ENCODE peak calls at places on chromosomes 13 and 19, in five cellular contexts. One of them, this sample, is unnamed.

GRCh38 chr19:6065685-6066365 is 44.5 kb downstream of the RFX2 start:
- DNase-seq in Peyer's patch: no peak
- DNase-seq in K562: peak
- DNase-seq in heart left ventricle: peak
- DNase-seq in IMR-90: peak
- DNase-seq in this sample: no peak

GRCh38 chr19:18469245-18470107 is 31.5 kb upstream of the ISYNA1 start:
- DNase-seq in IMR-90: peak
- DNase-seq in Peyer's patch: peak
- DNase-seq in K562: peak
- DNase-seq in heart left ventricle: peak
- DNase-seq in this sample: peak

GRCh38 chr13:114194853-114195252 is 15.8 kb downstream of the CFAP97D2 start:
- DNase-seq in IMR-90: no peak
- DNase-seq in Peyer's patch: no peak
- DNase-seq in K562: no peak
- DNase-seq in heart left ventricle: no peak
- DNase-seq in this sample: no peak

GRCh38 chr19:56670961-56671612 is 470 bp downstream of the ZNF835 start:
- DNase-seq in heart left ventricle: no peak
- DNase-seq in Peyer's patch: no peak
- DNase-seq in K562: no peak
- DNase-seq in IMR-90: no peak
- DNase-seq in this sample: no peak

GRCh38 chr19:49772850-49773432 is 6.1 kb downstream of the AP2A1 start:
- DNase-seq in heart left ventricle: no peak
- DNase-seq in Peyer's patch: no peak
- DNase-seq in K562: peak
- DNase-seq in IMR-90: no peak
- DNase-seq in this sample: no peak

GRCh38 chr13:76813874-76814273 is 72.3 kb downstream of the KCTD12 start:
- DNase-seq in heart left ventricle: no peak
- DNase-seq in IMR-90: no peak
- DNase-seq in K562: no peak
- DNase-seq in Peyer's patch: no peak
- DNase-seq in this sample: no peak

GRCh38 chr19:48608798-48609263 is 2.3 kb downstream of the SPACA4 start:
- DNase-seq in heart left ventricle: no peak
- DNase-seq in Peyer's patch: peak
- DNase-seq in K562: peak
- DNase-seq in IMR-90: no peak
- DNase-seq in this sample: peak

GRCh38 chr13:28796938-28797257 is 23.2 kb upstream of the MTUS2 start:
- DNase-seq in heart left ventricle: no peak
- DNase-seq in K562: no peak
- DNase-seq in Peyer's patch: no peak
- DNase-seq in IMR-90: no peak
- DNase-seq in this sample: no peak

GRCh38 chr19:870963-871401 is 11.5 kb downstream of the CFD start:
- DNase-seq in IMR-90: peak
- DNase-seq in K562: no peak
- DNase-seq in Peyer's patch: no peak
- DNase-seq in heart left ventricle: peak
- DNase-seq in this sample: peak

GRCh38 chr13:41411536-41411935 is 45.8 kb upstream of the RGCC start:
- DNase-seq in K562: no peak
- DNase-seq in IMR-90: peak
- DNase-seq in heart left ventricle: no peak
- DNase-seq in Peyer's patch: no peak
- DNase-seq in this sample: no peak

GRCh38 chr13:102317593-102317992 is 84.3 kb downstream of the FGF14 start:
- DNase-seq in Peyer's patch: peak
- DNase-seq in K562: no peak
- DNase-seq in IMR-90: peak
- DNase-seq in heart left ventricle: peak
- DNase-seq in this sample: peak

GRCh38 chr19:38932425-38933179 is 1.9 kb downstream of the MRPS12 start:
- DNase-seq in Peyer's patch: peak
- DNase-seq in K562: peak
- DNase-seq in IMR-90: peak
- DNase-seq in heart left ventricle: no peak
- DNase-seq in this sample: no peak

GRCh38 chr19:6577410-6578125 is 13.4 kb downstream of the CD70 start:
- DNase-seq in Peyer's patch: peak
- DNase-seq in IMR-90: no peak
- DNase-seq in K562: peak
- DNase-seq in heart left ventricle: no peak
- DNase-seq in this sample: no peak

GRCh38 chr13:71603255-71603654 is 263.7 kb downstream of the DACH1 start:
- DNase-seq in Peyer's patch: no peak
- DNase-seq in K562: no peak
- DNase-seq in IMR-90: no peak
- DNase-seq in heart left ventricle: no peak
- DNase-seq in this sample: no peak

GRCh38 chr13:50006426-50007135 is 8.7 kb upstream of the KCNRG start:
- DNase-seq in heart left ventricle: no peak
- DNase-seq in K562: no peak
- DNase-seq in Peyer's patch: no peak
- DNase-seq in IMR-90: peak
- DNase-seq in this sample: no peak

GRCh38 chr19:16379521-16380313 is 55.1 kb downstream of the KLF2 start:
- DNase-seq in heart left ventricle: no peak
- DNase-seq in K562: no peak
- DNase-seq in Peyer's patch: no peak
- DNase-seq in IMR-90: no peak
- DNase-seq in this sample: peak

GRCh38 chr13:107387525-107387924 is 819.6 kb upstream of the ARGLU1 start:
- DNase-seq in heart left ventricle: no peak
- DNase-seq in Peyer's patch: no peak
- DNase-seq in K562: no peak
- DNase-seq in IMR-90: no peak
- DNase-seq in this sample: no peak

GRCh38 chr19:988081-988480 is 3.9 kb downstream of the WDR18 start:
- DNase-seq in heart left ventricle: no peak
- DNase-seq in IMR-90: no peak
- DNase-seq in Peyer's patch: no peak
- DNase-seq in K562: no peak
- DNase-seq in this sample: peak

GRCh38 chr13:105159794-105160193 is 1375.7 kb downstream of the EFNB2 start:
- DNase-seq in Peyer's patch: no peak
- DNase-seq in IMR-90: no peak
- DNase-seq in K562: no peak
- DNase-seq in heart left ventricle: no peak
- DNase-seq in this sample: no peak

GRCh38 chr19:7550987-7551761 is 15.7 kb downstream of the PNPLA6 start:
- DNase-seq in heart left ventricle: peak
- DNase-seq in K562: peak
- DNase-seq in Peyer's patch: no peak
- DNase-seq in IMR-90: peak
- DNase-seq in this sample: peak

GRCh38 chr19:1425902-1426301 is 12.3 kb upstream of the RPS15 start:
- DNase-seq in IMR-90: no peak
- DNase-seq in K562: no peak
- DNase-seq in Peyer's patch: no peak
- DNase-seq in heart left ventricle: no peak
- DNase-seq in this sample: no peak

GRCh38 chr19:33404506-33404905 is 31.0 kb downstream of the CEBPG start:
- DNase-seq in heart left ventricle: no peak
- DNase-seq in IMR-90: no peak
- DNase-seq in Peyer's patch: no peak
- DNase-seq in K562: no peak
- DNase-seq in this sample: no peak

GRCh38 chr19:8194528-8195275 is 14.5 kb upstream of the CERS4 start:
- DNase-seq in Peyer's patch: peak
- DNase-seq in heart left ventricle: no peak
- DNase-seq in IMR-90: no peak
- DNase-seq in K562: no peak
- DNase-seq in this sample: no peak

GRCh38 chr13:24642236-24642635 is 38.0 kb upstream of the ATP12A start:
- DNase-seq in K562: no peak
- DNase-seq in Peyer's patch: no peak
- DNase-seq in heart left ventricle: no peak
- DNase-seq in IMR-90: no peak
- DNase-seq in this sample: no peak

GRCh38 chr13:98147521-98147920 is 4.6 kb downstream of the FARP1 start:
- DNase-seq in IMR-90: no peak
- DNase-seq in heart left ventricle: no peak
- DNase-seq in K562: no peak
- DNase-seq in Peyer's patch: no peak
- DNase-seq in this sample: no peak

GRCh38 chr13:111119966-111120365 is 4.9 kb downstream of the ARHGEF7 start:
- DNase-seq in IMR-90: peak
- DNase-seq in Peyer's patch: no peak
- DNase-seq in K562: no peak
- DNase-seq in heart left ventricle: no peak
- DNase-seq in this sample: no peak

GRCh38 chr19:4910594-4911273 is 1.4 kb downstream of the UHRF1 start:
- DNase-seq in K562: no peak
- DNase-seq in IMR-90: peak
- DNase-seq in Peyer's patch: peak
- DNase-seq in heart left ventricle: no peak
- DNase-seq in this sample: no peak

GRCh38 chr13:38213307-38213706 is 136.3 kb upstream of the UFM1 start:
- DNase-seq in IMR-90: no peak
- DNase-seq in K562: no peak
- DNase-seq in Peyer's patch: no peak
- DNase-seq in heart left ventricle: no peak
- DNase-seq in this sample: no peak

GRCh38 chr13:29681859-29682258 is 86.4 kb upstream of the SLC7A1 start:
- DNase-seq in Peyer's patch: no peak
- DNase-seq in IMR-90: no peak
- DNase-seq in K562: no peak
- DNase-seq in heart left ventricle: no peak
- DNase-seq in this sample: no peak

GRCh38 chr13:97976551-97977375 is 23.3 kb downstream of the IPO5 start:
- DNase-seq in Peyer's patch: no peak
- DNase-seq in K562: peak
- DNase-seq in IMR-90: no peak
- DNase-seq in heart left ventricle: peak
- DNase-seq in this sample: no peak

DNA sequence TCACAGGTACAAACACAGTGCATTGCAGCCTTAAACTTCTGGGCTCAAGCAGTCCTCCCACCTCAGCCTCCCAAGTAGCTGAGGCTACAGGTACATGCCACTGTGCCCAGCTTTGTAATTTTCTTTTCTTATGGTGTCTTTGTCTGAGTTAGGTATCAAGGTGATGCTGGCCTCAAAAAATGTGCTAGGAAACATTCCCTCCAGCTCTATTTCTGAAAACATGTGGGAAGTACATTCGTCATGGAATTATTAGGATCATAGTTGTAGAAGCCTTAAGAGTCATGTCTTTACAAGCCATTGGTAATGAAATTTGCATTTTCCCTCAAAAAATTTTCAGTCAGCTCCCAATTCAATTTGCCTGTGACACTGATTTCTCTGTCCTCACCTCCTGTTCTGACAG is 231.6 kb downstream of the DCT start:
- DNase-seq in K562: no peak
- DNase-seq in IMR-90: no peak
- DNase-seq in heart left ventricle: no peak
- DNase-seq in Peyer's patch: no peak
- DNase-seq in this sample: no peak
- TF ChIP-seq POLR2A in K562: no peak
- TF ChIP-seq POLR2A in IMR-90: no peak
- TF ChIP-seq POLR2A in heart left ventricle: no peak
- TF ChIP-seq POLR2A in Peyer's patch: no peak
- TF ChIP-seq POLR2A in this sample: no peak

GRCh38 chr13:45490068-45490467 is 25.3 kb downstream of the COG3 start:
- DNase-seq in heart left ventricle: no peak
- DNase-seq in Peyer's patch: no peak
- DNase-seq in IMR-90: no peak
- DNase-seq in K562: no peak
- DNase-seq in this sample: no peak
- TF ChIP-seq CTCF in heart left ventricle: peak
- TF ChIP-seq CTCF in Peyer's patch: peak
- TF ChIP-seq CTCF in IMR-90: no peak
- TF ChIP-seq CTCF in K562: peak
- TF ChIP-seq CTCF in this sample: no peak

GRCh38 chr19:14149011-14149410 is 12.6 kb upstream of the ASF1B start:
- DNase-seq in K562: no peak
- DNase-seq in IMR-90: no peak
- DNase-seq in heart left ventricle: no peak
- DNase-seq in Peyer's patch: no peak
- DNase-seq in this sample: no peak
- H3K4me3 ChIP-seq in K562: no peak
- H3K4me3 ChIP-seq in IMR-90: no peak
- H3K4me3 ChIP-seq in heart left ventricle: peak
- H3K4me3 ChIP-seq in Peyer's patch: peak
- H3K4me3 ChIP-seq in this sample: no peak

GRCh38 chr19:36773223-36773579 is 594 bp upstream of the ZNF850 start:
- DNase-seq in Peyer's patch: no peak
- DNase-seq in IMR-90: no peak
- DNase-seq in heart left ventricle: no peak
- DNase-seq in K562: no peak
- DNase-seq in this sample: no peak

GRCh38 chr19:36775768-36776167 is 3.2 kb upstream of the ZNF850 start:
- DNase-seq in IMR-90: no peak
- DNase-seq in K562: no peak
- DNase-seq in heart left ventricle: peak
- DNase-seq in Peyer's patch: no peak
- DNase-seq in this sample: peak

GRCh38 chr19:36771275-36772231 is 1.1 kb downstream of the ZNF850 start:
- DNase-seq in K562: peak
- DNase-seq in Peyer's patch: peak
- DNase-seq in heart left ventricle: peak
- DNase-seq in IMR-90: peak
- DNase-seq in this sample: peak

DNA sequence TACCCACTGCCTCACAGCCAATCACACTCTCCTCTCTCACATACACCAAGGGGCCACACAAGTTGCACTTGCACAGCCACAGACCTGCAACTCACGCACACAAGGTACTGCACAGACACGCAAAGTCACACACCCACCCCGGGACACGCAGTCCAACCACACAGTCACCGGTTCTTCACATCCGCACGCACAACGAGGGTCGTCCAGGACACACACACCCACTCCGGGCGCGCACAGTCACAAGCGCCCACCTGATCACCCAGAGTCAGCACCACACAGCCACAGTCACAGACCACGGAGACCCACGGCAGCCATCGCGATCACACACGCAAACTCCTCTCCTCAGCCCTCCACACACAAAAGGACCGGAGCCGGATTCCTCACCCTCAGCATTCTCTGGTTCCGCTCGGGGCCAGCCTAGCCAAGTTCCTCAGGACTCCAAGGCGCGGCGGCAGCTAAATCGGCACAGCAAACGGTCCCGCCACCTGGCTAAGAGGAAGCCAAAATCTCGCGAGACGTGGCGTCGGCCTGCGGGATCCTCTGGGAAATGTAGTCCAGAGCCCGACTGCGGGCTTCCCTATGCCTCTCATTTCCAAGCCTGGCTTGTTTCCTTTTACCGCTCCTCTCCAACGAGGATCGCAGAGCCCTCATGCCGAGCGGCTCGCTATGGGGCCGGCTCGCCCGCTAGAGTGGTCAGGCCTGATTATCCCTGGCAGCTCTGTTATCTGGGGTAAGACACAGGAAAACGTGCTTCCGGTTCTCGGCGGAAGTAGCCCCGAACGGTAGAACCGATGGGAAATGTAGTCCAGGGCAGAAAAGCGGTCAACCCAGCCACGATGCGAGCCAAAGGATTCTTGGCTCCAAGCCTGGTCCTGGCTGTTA is at the start of gene ZNF850:
- DNase-seq in K562: peak
- DNase-seq in Peyer's patch: peak
- DNase-seq in IMR-90: peak
- DNase-seq in heart left ventricle: peak
- DNase-seq in this sample: peak
- TF ChIP-seq POLR2A in K562: peak
- TF ChIP-seq POLR2A in Peyer's patch: no peak
- TF ChIP-seq POLR2A in IMR-90: no peak
- TF ChIP-seq POLR2A in heart left ventricle: no peak
- TF ChIP-seq POLR2A in this sample: no peak